ENCODE peak calls at places on chromosomes 7 and 10, in eight cellular contexts. G is esophagus squamous epithelium, I is epithelial cell of esophagus, J is PC-3, O is HL-60, Y is HFF-Myc, T is cardiac muscle cell, K is choroid plexus epithelial cell. R is an unnamed sample.

GRCh38 chr7:78412216-78412858 is 613.8 kb downstream of the PHTF2 start:
- DNase-seq in K (no peak), J (no peak), G (no peak), O (no peak), T (no peak), I (peak), Y (no peak), R (peak)

GRCh38 chr7:115707684-115708341 is 322.8 kb downstream of the TFEC start:
- DNase-seq in K (no peak), J (no peak), T (no peak), I (no peak), O (no peak), G (no peak), Y (no peak), R (no peak)

GRCh38 chr10:89440262-89440661 is 25.9 kb downstream of the IFIT5 start:
- DNase-seq in T (no peak), Y (no peak), J (no peak), K (no peak), I (no peak), O (no peak), G (no peak), R (no peak)

GRCh38 chr10:43125274-43125845 is 12.9 kb upstream of the CSGALNACT2 start:
- DNase-seq in T (no peak), O (no peak), I (peak), J (no peak), G (no peak), Y (no peak), K (no peak), R (no peak)

GRCh38 chr10:66837990-66838389 is 87.8 kb upstream of the LRRTM3 start:
- DNase-seq in G (no peak), K (peak), O (no peak), T (peak), Y (peak), I (no peak), J (peak), R (peak)

GRCh38 chr10:44292390-44293002 is 92.4 kb downstream of the CXCL12 start:
- DNase-seq in O (no peak), G (no peak), J (no peak), I (no peak), T (no peak), K (no peak), Y (no peak), R (no peak)

GRCh38 chr7:155721056-155721455 is 76.6 kb downstream of the RBM33 start:
- DNase-seq in K (no peak), I (no peak), T (no peak), G (no peak), Y (no peak), O (no peak), J (no peak), R (no peak)

GRCh38 chr10:118754132-118754555 is 626 bp downstream of the CACUL1 start:
- DNase-seq in G (no peak), J (peak), T (peak), O (peak), K (peak), I (peak), Y (no peak), R (peak)

GRCh38 chr7:85031475-85031874 is 155.4 kb downstream of the SEMA3D start:
- DNase-seq in I (no peak), G (no peak), Y (no peak), T (no peak), J (no peak), K (no peak), O (no peak), R (no peak)

GRCh38 chr10:2296179-2296578 is 558.9 kb upstream of the ADARB2 start:
- DNase-seq in G (no peak), Y (no peak), K (no peak), O (no peak), I (no peak), J (no peak), T (no peak), R (no peak)

GRCh38 chr10:72692897-72693598 is 1.1 kb downstream of the MCU start:
- DNase-seq in O (peak), I (peak), J (peak), G (no peak), Y (no peak), T (peak), K (peak), R (peak)

GRCh38 chr10:49213211-49213610 is 25.0 kb upstream of the TMEM273 start:
- DNase-seq in K (no peak), I (no peak), T (no peak), Y (no peak), O (no peak), G (no peak), J (no peak), R (no peak)

GRCh38 chr10:74437822-74438221 is 286.8 kb downstream of the ADK start:
- DNase-seq in Y (no peak), G (no peak), I (peak), J (peak), O (no peak), T (peak), K (peak), R (peak)

GRCh38 chr10:56881218-56881617 is 520.2 kb upstream of the ZWINT start:
- DNase-seq in I (no peak), K (no peak), G (no peak), Y (no peak), T (no peak), O (no peak), J (no peak), R (no peak)
- H3K4me3 ChIP-seq in I (no peak), K (no peak), G (no peak), Y (no peak), T (no peak), O (no peak), J (no peak), R (no peak)

DNA sequence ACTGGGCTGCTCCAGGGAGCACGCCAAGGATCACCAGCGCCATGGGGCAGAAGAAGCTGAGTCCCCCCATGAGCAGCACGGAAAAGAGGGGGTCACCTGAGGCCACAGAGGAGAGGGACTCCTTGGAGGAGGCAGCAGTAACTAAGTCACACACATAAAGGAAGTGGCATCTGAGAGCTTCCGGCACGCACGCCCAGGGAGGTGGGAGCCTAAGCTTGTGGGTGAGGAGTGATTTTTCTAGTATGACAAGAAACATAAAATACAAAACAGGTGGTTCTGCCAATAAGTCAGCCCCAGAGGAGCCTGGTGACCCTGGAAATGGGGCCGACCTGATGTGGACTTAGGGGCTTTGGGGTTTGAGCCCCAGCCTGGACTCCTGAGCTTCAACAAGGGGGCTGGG is 60.8 kb downstream of the CARD11 start:
- DNase-seq in J (no peak), Y (no peak), K (no peak), G (no peak), O (no peak), I (no peak), T (no peak), R (no peak)
- TF ChIP-seq CTCF in J (no peak), Y (no peak), K (no peak), G (no peak), O (no peak), I (no peak), T (no peak), R (no peak)

GRCh38 chr7:98291717-98292116 is 10.2 kb downstream of the BRI3 start:
- DNase-seq in I (no peak), T (no peak), O (no peak), K (no peak), J (no peak), G (no peak), Y (no peak), R (no peak)

GRCh38 chr7:98293746-98294145 is 12.3 kb downstream of the BRI3 start:
- DNase-seq in Y (no peak), I (no peak), O (no peak), J (no peak), G (no peak), T (no peak), K (no peak), R (no peak)

GRCh38 chr7:98294326-98294725 is 12.8 kb downstream of the BRI3 start:
- DNase-seq in G (no peak), T (no peak), J (no peak), I (no peak), Y (no peak), O (peak), K (no peak), R (no peak)

GRCh38 chr7:98294798-98295382 is 13.4 kb downstream of the BRI3 start:
- DNase-seq in J (peak), Y (no peak), G (no peak), I (peak), O (peak), T (peak), K (peak), R (peak)

DNA sequence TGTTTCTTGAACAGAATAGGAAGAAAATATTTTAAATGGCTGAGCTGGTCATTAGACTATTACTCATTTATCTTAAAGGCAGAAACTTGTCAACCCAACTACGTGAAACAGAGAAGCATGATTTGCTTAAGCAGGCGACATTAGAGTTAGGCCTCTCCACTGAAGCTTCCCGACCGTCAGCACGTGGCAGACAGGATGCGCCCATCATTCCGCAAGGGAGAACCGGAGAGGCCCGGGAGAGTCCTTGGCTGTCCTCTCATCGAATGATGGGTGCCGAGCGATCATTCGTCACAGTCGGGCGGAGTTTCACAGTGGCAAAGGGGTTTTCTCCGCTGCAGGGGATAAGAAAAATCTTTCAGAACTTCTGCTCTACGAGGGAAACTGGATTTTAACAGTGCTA is 11.8 kb downstream of the BRI3 start:
- DNase-seq in I (no peak), T (no peak), J (no peak), K (no peak), Y (no peak), O (no peak), G (no peak), R (no peak)
- H3K4me3 ChIP-seq in I (no peak), T (no peak), J (no peak), K (no peak), Y (no peak), O (no peak), G (no peak), R (no peak)

GRCh38 chr7:41867639-41868038 is 164.7 kb upstream of the INHBA start:
- DNase-seq in Y (no peak), J (no peak), T (no peak), I (no peak), G (no peak), O (no peak), K (no peak), R (no peak)

GRCh38 chr7:41858196-41858595 is 155.3 kb upstream of the INHBA start:
- DNase-seq in O (no peak), Y (no peak), G (no peak), T (no peak), K (peak), I (no peak), J (no peak), R (peak)

GRCh38 chr7:41861642-41862041 is 158.8 kb upstream of the INHBA start:
- DNase-seq in I (no peak), Y (no peak), G (no peak), J (no peak), T (no peak), O (peak), K (no peak), R (no peak)

GRCh38 chr7:41862261-41862660 is 159.4 kb upstream of the INHBA start:
- DNase-seq in O (no peak), I (no peak), T (no peak), G (no peak), Y (no peak), J (no peak), K (no peak), R (no peak)
- TF ChIP-seq CTCF in O (no peak), I (no peak), T (no peak), G (no peak), Y (no peak), J (no peak), K (no peak), R (no peak)

GRCh38 chr10:133368153-133368552 is 5.0 kb downstream of the ECHS1 start:
- DNase-seq in G (no peak), Y (no peak), T (no peak), O (no peak), I (no peak), J (no peak), K (no peak), R (no peak)

GRCh38 chr10:133370026-133370786 is 2.9 kb downstream of the ECHS1 start:
- DNase-seq in J (no peak), I (no peak), Y (no peak), G (no peak), T (no peak), K (no peak), O (no peak), R (no peak)

GRCh38 chr10:133373104-133373624 is at the start of gene ECHS1:
- DNase-seq in Y (peak), K (peak), G (peak), I (peak), J (peak), T (peak), O (peak), R (peak)

GRCh38 chr10:133375357-133376115 is 2.4 kb upstream of the ECHS1 start:
- DNase-seq in I (no peak), K (no peak), G (no peak), O (no peak), J (no peak), T (no peak), Y (no peak), R (no peak)

GRCh38 chr10:133372507-133372906 is 647 bp downstream of the ECHS1 start:
- DNase-seq in O (no peak), G (no peak), Y (no peak), T (no peak), I (no peak), J (no peak), K (no peak), R (no peak)
- H3K4me3 ChIP-seq in O (peak), G (peak), Y (peak), T (peak), I (peak), J (peak), K (peak), R (peak)

GRCh38 chr10:127908106-127908957 is 1.4 kb downstream of the PTPRE start:
- DNase-seq in O (no peak), T (peak), G (no peak), I (peak), Y (peak), K (peak), J (peak), R (peak)

GRCh38 chr10:127905623-127906261 is 1.2 kb upstream of the PTPRE start:
- DNase-seq in T (no peak), O (no peak), G (no peak), J (no peak), Y (no peak), I (no peak), K (no peak), R (no peak)

GRCh38 chr10:127908958-127909267 is 2.0 kb downstream of the PTPRE start:
- DNase-seq in T (no peak), K (no peak), Y (no peak), J (no peak), O (no peak), G (no peak), I (no peak), R (no peak)

GRCh38 chr10:127906548-127907377 is at the start of gene PTPRE:
- DNase-seq in I (peak), O (peak), T (peak), J (peak), K (peak), Y (no peak), G (no peak), R (peak)

DNA sequence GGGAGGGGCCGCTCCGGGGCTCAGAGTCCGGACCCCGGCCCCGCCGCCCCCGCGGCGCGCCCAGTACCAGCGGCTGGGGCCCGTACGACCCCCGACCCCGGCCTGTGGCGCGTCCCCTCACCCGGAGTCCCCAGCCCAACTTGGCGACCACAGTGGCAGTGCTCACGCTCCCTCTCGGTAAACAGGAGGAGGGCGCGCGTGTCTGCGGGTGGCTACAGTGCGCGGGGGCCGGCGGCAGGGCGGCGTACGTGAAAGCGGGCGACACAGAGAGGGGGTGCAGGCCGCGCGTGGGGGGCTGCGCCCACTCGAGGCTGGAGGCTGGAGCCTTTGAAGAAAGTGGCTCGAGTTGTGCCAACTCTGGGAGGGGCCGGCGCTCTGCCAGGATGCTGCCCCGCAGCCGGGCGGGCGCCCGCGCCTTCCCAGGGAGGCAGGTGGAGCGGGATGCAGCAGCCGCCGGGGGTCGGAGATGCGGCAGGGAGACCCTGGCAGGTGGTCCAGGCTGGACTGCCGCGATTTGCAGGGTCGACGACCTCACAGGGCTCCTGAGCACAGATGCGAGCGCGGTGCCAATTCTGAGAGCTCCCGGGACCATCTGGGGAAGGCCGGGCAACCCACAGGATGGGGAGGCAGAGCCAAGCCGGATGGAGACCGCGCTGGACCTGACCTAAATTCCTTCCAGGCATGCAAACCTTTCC is 655 bp downstream of the PTPRE start:
- DNase-seq in G (no peak), O (no peak), T (peak), Y (no peak), K (peak), J (peak), I (no peak), R (peak)
- TF ChIP-seq CTCF in G (no peak), O (no peak), T (no peak), Y (no peak), K (no peak), J (no peak), I (no peak), R (no peak)

DNA sequence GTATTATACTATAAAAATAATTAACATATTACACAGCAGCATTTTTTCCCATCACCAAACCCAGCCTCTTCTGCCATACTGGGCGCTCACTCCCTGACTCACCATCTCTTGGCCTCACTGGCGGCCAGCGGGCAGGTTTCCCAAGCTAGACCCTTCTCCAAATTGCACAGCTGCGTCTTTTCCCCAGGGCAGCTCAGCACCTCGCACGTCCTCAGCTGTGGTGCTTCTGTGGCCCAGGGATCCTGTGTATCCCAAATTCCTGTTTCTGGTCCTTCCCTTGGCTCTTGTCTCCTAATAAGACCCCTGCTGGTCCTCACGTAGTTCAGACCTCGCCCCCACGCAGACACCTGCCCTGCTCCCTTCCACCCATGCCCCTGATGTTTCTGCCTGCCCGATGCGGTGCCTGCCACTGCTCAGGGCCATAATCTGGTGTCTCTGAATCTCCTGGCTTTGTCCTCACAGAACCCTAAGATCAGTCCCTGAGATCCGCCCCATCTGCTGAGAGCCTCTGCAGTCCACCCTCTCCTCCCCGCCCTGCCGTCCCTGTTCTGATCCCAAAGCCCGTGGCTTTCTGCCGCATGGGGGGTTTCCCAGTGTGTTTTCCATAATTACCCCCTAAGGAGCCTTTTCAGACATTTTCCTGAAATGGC is 290.1 kb downstream of the TCERG1L start:
- DNase-seq in I (no peak), Y (no peak), J (no peak), O (no peak), T (no peak), K (no peak), G (no peak), R (no peak)
- H3K4me3 ChIP-seq in I (no peak), Y (no peak), J (no peak), O (no peak), T (no peak), K (no peak), G (no peak), R (no peak)

GRCh38 chr7:36128448-36129047 is 24.5 kb upstream of the EEPD1 start:
- DNase-seq in T (peak), I (peak), K (peak), O (no peak), J (peak), G (no peak), Y (peak), R (peak)
- TF ChIP-seq CTCF in T (peak), I (peak), K (peak), O (peak), J (peak), G (peak), Y (peak), R (peak)

GRCh38 chr7:101171442-101171837 is 6.1 kb upstream of the VGF start:
- DNase-seq in I (no peak), J (no peak), T (no peak), Y (no peak), K (no peak), G (no peak), O (no peak), R (peak)
- H3K4me3 ChIP-seq in I (no peak), J (no peak), T (no peak), Y (no peak), K (no peak), G (no peak), O (no peak), R (no peak)